ENCODE peak calls at places on chromosomes 11 and 22, in four cellular contexts. One of them, this sample, is unnamed.

GRCh38 chr11:20363500-20364411 is at the start of gene HTATIP2:
- DNase-seq in activated T-cell treated with anti-CD3 and anti-CD28 coated beads, Interleukin-2, amount 50 U/mL, for 48 hours: peak; percentile 85
- DNase-seq in activated naive CD4-positive, alpha-beta T cell: peak; percentile 11
- DNase-seq in AG08395: peak; percentile 55
- DNase-seq in this sample: no peak

GRCh38 chr22:36227396-36227795 is 11.9 kb downstream of the APOL2 start:
- DNase-seq in activated naive CD4-positive, alpha-beta T cell: no peak
- DNase-seq in AG08395: no peak
- DNase-seq in activated T-cell treated with anti-CD3 and anti-CD28 coated beads, Interleukin-2, amount 50 U/mL, for 48 hours: peak; percentile 40
- DNase-seq in this sample: no peak

GRCh38 chr11:24635588-24636290 is 138.9 kb downstream of the LUZP2 start:
- DNase-seq in AG08395: no peak
- DNase-seq in activated naive CD4-positive, alpha-beta T cell: no peak
- DNase-seq in activated T-cell treated with anti-CD3 and anti-CD28 coated beads, Interleukin-2, amount 50 U/mL, for 48 hours: no peak
- DNase-seq in this sample: no peak

GRCh38 chr11:17692931-17693330 is 26.4 kb upstream of the MYOD1 start:
- DNase-seq in AG08395: no peak
- DNase-seq in activated T-cell treated with anti-CD3 and anti-CD28 coated beads, Interleukin-2, amount 50 U/mL, for 48 hours: no peak
- DNase-seq in activated naive CD4-positive, alpha-beta T cell: no peak
- DNase-seq in this sample: no peak

GRCh38 chr22:41361716-41362310 is 19.9 kb upstream of the TEF start:
- DNase-seq in activated naive CD4-positive, alpha-beta T cell: no peak
- DNase-seq in AG08395: no peak
- DNase-seq in activated T-cell treated with anti-CD3 and anti-CD28 coated beads, Interleukin-2, amount 50 U/mL, for 48 hours: no peak
- DNase-seq in this sample: no peak

GRCh38 chr11:2215561-2216399 is 44.2 kb upstream of the TH start:
- DNase-seq in AG08395: no peak
- DNase-seq in activated T-cell treated with anti-CD3 and anti-CD28 coated beads, Interleukin-2, amount 50 U/mL, for 48 hours: no peak
- DNase-seq in activated naive CD4-positive, alpha-beta T cell: no peak
- DNase-seq in this sample: no peak

GRCh38 chr11:40292636-40293585 is 1166.5 kb downstream of the LRRC4C start:
- DNase-seq in AG08395: no peak
- DNase-seq in activated T-cell treated with anti-CD3 and anti-CD28 coated beads, Interleukin-2, amount 50 U/mL, for 48 hours: no peak
- DNase-seq in activated naive CD4-positive, alpha-beta T cell: no peak
- DNase-seq in this sample: no peak

GRCh38 chr11:87421422-87421821 is 383.7 kb downstream of the TMEM135 start:
- DNase-seq in activated T-cell treated with anti-CD3 and anti-CD28 coated beads, Interleukin-2, amount 50 U/mL, for 48 hours: peak; percentile 26
- DNase-seq in activated naive CD4-positive, alpha-beta T cell: no peak
- DNase-seq in AG08395: peak; percentile 80
- DNase-seq in this sample: no peak

GRCh38 chr11:105274631-105275030 is 135.1 kb upstream of the CARD18 start:
- DNase-seq in activated T-cell treated with anti-CD3 and anti-CD28 coated beads, Interleukin-2, amount 50 U/mL, for 48 hours: no peak
- DNase-seq in activated naive CD4-positive, alpha-beta T cell: no peak
- DNase-seq in AG08395: no peak
- DNase-seq in this sample: no peak

GRCh38 chr11:104570088-104570701 is 328.1 kb downstream of the CASP12 start:
- DNase-seq in AG08395: no peak
- DNase-seq in activated naive CD4-positive, alpha-beta T cell: no peak
- DNase-seq in activated T-cell treated with anti-CD3 and anti-CD28 coated beads, Interleukin-2, amount 50 U/mL, for 48 hours: no peak
- DNase-seq in this sample: no peak

GRCh38 chr11:2400761-2401435 is 348 bp downstream of the TSSC4 start:
- DNase-seq in activated T-cell treated with anti-CD3 and anti-CD28 coated beads, Interleukin-2, amount 50 U/mL, for 48 hours: no peak
- DNase-seq in activated naive CD4-positive, alpha-beta T cell: no peak
- DNase-seq in AG08395: no peak
- DNase-seq in this sample: no peak

GRCh38 chr11:125262194-125262824 is 97.8 kb downstream of the PKNOX2 start:
- DNase-seq in AG08395: no peak
- DNase-seq in activated naive CD4-positive, alpha-beta T cell: no peak
- DNase-seq in activated T-cell treated with anti-CD3 and anti-CD28 coated beads, Interleukin-2, amount 50 U/mL, for 48 hours: no peak
- DNase-seq in this sample: no peak

GRCh38 chr11:9675691-9676090 is 11.8 kb downstream of the SWAP70 start:
- DNase-seq in activated T-cell treated with anti-CD3 and anti-CD28 coated beads, Interleukin-2, amount 50 U/mL, for 48 hours: no peak
- DNase-seq in activated naive CD4-positive, alpha-beta T cell: no peak
- DNase-seq in AG08395: no peak
- DNase-seq in this sample: no peak

GRCh38 chr22:29628982-29629381 is 25.5 kb downstream of the NF2 start:
- DNase-seq in activated naive CD4-positive, alpha-beta T cell: no peak
- DNase-seq in activated T-cell treated with anti-CD3 and anti-CD28 coated beads, Interleukin-2, amount 50 U/mL, for 48 hours: no peak
- DNase-seq in AG08395: no peak
- DNase-seq in this sample: no peak

GRCh38 chr11:126421243-126421642 is 65.8 kb downstream of the ST3GAL4 start:
- DNase-seq in activated T-cell treated with anti-CD3 and anti-CD28 coated beads, Interleukin-2, amount 50 U/mL, for 48 hours: no peak
- DNase-seq in AG08395: no peak
- DNase-seq in activated naive CD4-positive, alpha-beta T cell: no peak
- DNase-seq in this sample: no peak

GRCh38 chr11:32466279-32466915 is 31.1 kb upstream of the WT1 start:
- DNase-seq in activated T-cell treated with anti-CD3 and anti-CD28 coated beads, Interleukin-2, amount 50 U/mL, for 48 hours: no peak
- DNase-seq in activated naive CD4-positive, alpha-beta T cell: no peak
- DNase-seq in AG08395: no peak
- DNase-seq in this sample: no peak

GRCh38 chr22:46890819-46891218 is 128.4 kb downstream of the TBC1D22A start:
- DNase-seq in activated naive CD4-positive, alpha-beta T cell: no peak
- DNase-seq in activated T-cell treated with anti-CD3 and anti-CD28 coated beads, Interleukin-2, amount 50 U/mL, for 48 hours: peak; percentile 8
- DNase-seq in AG08395: no peak
- DNase-seq in this sample: no peak